ENCODE peak calls at places on chromosomes 2 and 18, in four cellular contexts. Z is lower lobe of right lung; C is stimulated activated CD4-positive, alpha-beta T cell treated with anti-CD3 and anti-CD28 coated beads, Interleukin-4, amount 100 ng/mL, for 48 hours; V is activated CD8-positive, alpha-beta T cell treated with anti-CD3 and anti-CD28 coated beads for 36 hours. R is an unnamed sample.

GRCh38 chr18:24672165-24672950 is 211.9 kb downstream of the HRH4 start:
- DNase-seq in Z (no peak), V (peak; percentile 7), C (no peak), R (no peak)

GRCh38 chr18:79404567-79404910 is 8.8 kb downstream of the NFATC1 start:
- DNase-seq in V (no peak), Z (peak; percentile 46), C (no peak), R (no peak)

GRCh38 chr2:201194097-201194496 is 11.2 kb downstream of the CASP10 start:
- DNase-seq in Z (no peak), V (no peak), C (no peak), R (no peak)

GRCh38 chr2:9717886-9718451 is 87.2 kb upstream of the YWHAQ start:
- DNase-seq in Z (no peak), V (no peak), C (no peak), R (no peak)

GRCh38 chr18:7558769-7559168 is 8.3 kb upstream of the PTPRM start:
- DNase-seq in C (no peak), V (no peak), Z (no peak), R (no peak)

GRCh38 chr2:62196278-62196901 is 475 bp downstream of the B3GNT2 start:
- DNase-seq in Z (peak; percentile 83), V (peak; percentile 70), C (peak; percentile 50), R (no peak)

GRCh38 chr2:235293060-235293459 is 200.8 kb upstream of the AGAP1 start:
- DNase-seq in V (no peak), C (no peak), Z (no peak), R (no peak)

GRCh38 chr18:21762181-21762772 is 21.7 kb downstream of the MIB1 start:
- DNase-seq in V (no peak), C (no peak), Z (no peak), R (no peak)

GRCh38 chr2:100246163-100247145 is 75.8 kb downstream of the LONRF2 start:
- DNase-seq in Z (no peak), V (peak; percentile 41), C (peak; percentile 8), R (no peak)

GRCh38 chr2:222844323-222844722 is 16.5 kb upstream of the ACSL3 start:
- DNase-seq in V (no peak), Z (no peak), C (no peak), R (peak; percentile 58)

GRCh38 chr18:70431203-70431624 is 142.4 kb downstream of the SOCS6 start:
- DNase-seq in C (no peak), V (no peak), Z (no peak), R (peak; percentile 47)

GRCh38 chr2:176140520-176141317 is 10.6 kb upstream of the HOXD4 start:
- DNase-seq in C (peak; percentile 66), V (peak; percentile 76), Z (peak; percentile 70), R (peak; percentile 4)

GRCh38 chr2:160241251-160242137 is 41.4 kb upstream of the ITGB6 start:
- DNase-seq in C (no peak), V (no peak), Z (peak; percentile 62), R (no peak)

GRCh38 chr2:3595985-3596384 is 1.1 kb downstream of the COLEC11 start:
- DNase-seq in Z (no peak), C (peak; percentile 27), V (peak; percentile 79), R (no peak)

GRCh38 chr18:49456794-49457193 is 3.7 kb downstream of the DYM start:
- DNase-seq in V (no peak), C (no peak), Z (no peak), R (no peak)

GRCh38 chr2:43402002-43402401 is 175.6 kb upstream of the ZFP36L2 start:
- DNase-seq in V (peak; percentile 68), C (peak; percentile 3), Z (no peak), R (no peak)

GRCh38 chr2:181947273-181947672 is 38.4 kb upstream of the PPP1R1C start:
- DNase-seq in C (no peak), Z (no peak), V (no peak), R (no peak)

GRCh38 chr2:235639387-235639786 is 145.5 kb downstream of the AGAP1 start:
- DNase-seq in V (no peak), Z (no peak), C (no peak), R (peak; percentile 75)